ENCODE peak calls at places on chromosomes 12 and 14, in four cellular contexts. S, D, M and F are unnamed samples.

GRCh38 chr14:71720978-71721624 is 211.1 kb upstream of the RGS6 start:
- DNase-seq in M (no peak), S (no peak), D (peak), F (peak)

GRCh38 chr12:132620893-132621656 is 2.5 kb downstream of the P2RX2 start:
- DNase-seq in S (no peak), D (no peak), M (no peak), F (no peak)

GRCh38 chr12:106918746-106919145 is 37.0 kb upstream of the TMEM263 start:
- DNase-seq in M (no peak), S (no peak), D (peak), F (no peak)

GRCh38 chr14:21539154-21539940 is 13.2 kb upstream of the SALL2 start:
- DNase-seq in M (no peak), S (no peak), D (no peak), F (no peak)

GRCh38 chr12:6958609-6959375 is 7.6 kb downstream of the PTPN6 start:
- DNase-seq in D (no peak), M (peak), S (no peak), F (no peak)

GRCh38 chr14:64709126-64709525 is 4.9 kb downstream of the PLEKHG3 start:
- DNase-seq in S (no peak), M (no peak), D (no peak), F (no peak)

GRCh38 chr12:95182868-95183415 is 34.3 kb downstream of the FGD6 start:
- DNase-seq in S (peak), D (no peak), M (no peak), F (no peak)

GRCh38 chr12:1083888-1084262 is 92.9 kb downstream of the ERC1 start:
- DNase-seq in S (no peak), D (peak), M (no peak), F (no peak)

GRCh38 chr12:102096855-102097254 is 23.1 kb downstream of the NUP37 start:
- DNase-seq in D (no peak), M (no peak), S (no peak), F (no peak)

GRCh38 chr12:47022296-47022695 is 57.1 kb upstream of the PCED1B start:
- DNase-seq in M (no peak), S (peak), D (no peak), F (no peak)

GRCh38 chr12:51814311-51815088 is 34.0 kb downstream of the FIGNL2 start:
- DNase-seq in S (no peak), M (peak), D (no peak), F (no peak)

GRCh38 chr14:102314242-102315011 is 5.1 kb upstream of the ZNF839 start:
- DNase-seq in S (no peak), D (peak), M (peak), F (peak)

GRCh38 chr14:34629344-34629656 is 648 bp downstream of the SNX6 start:
- DNase-seq in S (no peak), M (no peak), D (no peak), F (no peak)

GRCh38 chr14:104394606-104394910 is 185.0 kb upstream of the C14orf180 start:
- DNase-seq in S (no peak), D (no peak), M (peak), F (no peak)

GRCh38 chr14:75927564-75928087 is 54.2 kb downstream of the TGFB3 start:
- DNase-seq in S (no peak), M (no peak), D (no peak), F (no peak)

GRCh38 chr12:128542844-128543243 is 275.9 kb downstream of the TMEM132C start:
- DNase-seq in M (no peak), D (no peak), S (no peak), F (no peak)

GRCh38 chr12:131500564-131500963 is 210.3 kb upstream of the SFSWAP start:
- DNase-seq in D (no peak), S (no peak), M (no peak), F (no peak)

GRCh38 chr12:50021071-50021470 is 4.2 kb downstream of the RACGAP1 start:
- DNase-seq in S (no peak), M (no peak), D (no peak), F (no peak)

GRCh38 chr12:62950317-62950716 is 15.4 kb upstream of the PPM1H start:
- DNase-seq in D (no peak), M (no peak), S (no peak), F (no peak)

GRCh38 chr14:44979740-44980346 is 17.9 kb downstream of the TOGARAM1 start:
- DNase-seq in S (no peak), M (no peak), D (peak), F (no peak)

GRCh38 chr14:105860615-105861580 is 334.5 kb downstream of the TMEM121 start:
- DNase-seq in S (no peak), M (peak), D (no peak), F (no peak)

GRCh38 chr12:107884769-107885694 is 110.5 kb downstream of the ASCL4 start:
- DNase-seq in M (peak), D (peak), S (no peak), F (peak)

GRCh38 chr14:37274652-37275051 is 76.9 kb downstream of the MIPOL1 start:
- DNase-seq in M (no peak), D (no peak), S (no peak), F (no peak)

GRCh38 chr12:110531741-110532333 is 29.7 kb downstream of the RAD9B start:
- DNase-seq in S (no peak), D (peak), M (no peak), F (peak)

GRCh38 chr12:129607756-129608155 is 296.1 kb downstream of the TMEM132D start:
- DNase-seq in S (no peak), M (no peak), D (no peak), F (no peak)

GRCh38 chr12:96359328-96359727 is 40.9 kb downstream of the CDK17 start:
- DNase-seq in D (no peak), S (no peak), M (no peak), F (no peak)

GRCh38 chr14:95231966-95232365 is 74.6 kb upstream of the DICER1 start:
- DNase-seq in D (no peak), S (no peak), M (no peak), F (no peak)

GRCh38 chr12:115323223-115323905 is 639.4 kb upstream of the TBX3 start:
- DNase-seq in M (no peak), D (no peak), S (no peak), F (peak)

GRCh38 chr14:103014466-103015319 is 42.7 kb downstream of the CDC42BPB start:
- DNase-seq in S (no peak), M (no peak), D (no peak), F (no peak)

GRCh38 chr12:46124132-46124847 is 133.9 kb upstream of the SCAF11 start:
- DNase-seq in S (no peak), M (no peak), D (no peak), F (no peak)

GRCh38 chr12:6700646-6701051 is at the start of gene PIANP:
- DNase-seq in S (no peak), M (peak), D (peak), F (no peak)

GRCh38 chr14:36183402-36183801 is 6.9 kb upstream of the PTCSC3 start:
- DNase-seq in M (no peak), S (no peak), D (no peak), F (no peak)

GRCh38 chr14:50937325-50937724 is 7.0 kb downstream of the PYGL start:
- DNase-seq in M (no peak), D (no peak), S (peak), F (no peak)